ENCODE peak calls at places on chromosomes 13 and 19, in nine cellular contexts. L is AG04449; G is fibroblast of the aortic adventitia; E is activated CD8-positive, alpha-beta T cell treated with anti-CD3 and anti-CD28 coated beads, Interleukin-2, amount 10 ng/mL, durations not matched to agents 7 days and 5 days; T is SK-N-DZ; V is PC-9; K is naive thymus-derived CD8-positive, alpha-beta T cell; P is PC-3; O is H54. Q is an unnamed sample.

GRCh38 chr19:35292421-35292820 is 460 bp downstream of the MAG start:
- DNase-seq in G (no peak), E (no peak), L (no peak), P (no peak), O (no peak), K (no peak), V (no peak), T (no peak), Q (no peak)

GRCh38 chr13:33519561-33520479 is 234.3 kb upstream of the STARD13 start:
- DNase-seq in V (no peak), E (no peak), G (peak; percentile 89), O (no peak), K (no peak), T (no peak), P (no peak), L (peak; percentile 85), Q (no peak)

GRCh38 chr13:45257638-45258338 is 56.9 kb upstream of the KCTD4 start:
- DNase-seq in P (peak; percentile 12), E (no peak), L (no peak), G (no peak), T (no peak), V (no peak), K (no peak), O (no peak), Q (no peak)

GRCh38 chr19:5839312-5840017 is at the start of gene FUT6:
- DNase-seq in T (no peak), K (no peak), L (no peak), G (no peak), O (no peak), E (no peak), P (no peak), V (no peak), Q (no peak)

GRCh38 chr13:99119686-99120085 is 81.0 kb upstream of the UBAC2 start:
- DNase-seq in E (no peak), O (no peak), G (no peak), L (no peak), V (no peak), T (no peak), P (no peak), K (no peak), Q (no peak)

GRCh38 chr13:41001695-41002094 is 17.4 kb downstream of the ELF1 start:
- DNase-seq in T (no peak), K (no peak), V (no peak), O (no peak), L (no peak), G (no peak), P (no peak), E (no peak), Q (no peak)

GRCh38 chr19:49637865-49638350 is 2.0 kb downstream of the RRAS start:
- DNase-seq in P (peak; percentile 87), T (peak; percentile 12), E (no peak), V (peak; percentile 64), K (no peak), O (peak; percentile 93), G (peak; percentile 81), L (peak; percentile 14), Q (no peak)

GRCh38 chr13:27654816-27655215 is 33.1 kb downstream of the POLR1D start:
- DNase-seq in K (no peak), O (no peak), G (no peak), T (no peak), V (no peak), E (no peak), P (no peak), L (no peak), Q (no peak)

GRCh38 chr13:100668408-100668807 is 6.2 kb downstream of the TMTC4 start:
- DNase-seq in E (no peak), T (no peak), O (no peak), G (peak; percentile 95), V (no peak), P (peak; percentile 23), L (no peak), K (no peak), Q (no peak)

GRCh38 chr19:35502751-35503150 is 10.7 kb downstream of the DMKN start:
- DNase-seq in V (no peak), K (no peak), E (no peak), G (no peak), O (no peak), T (no peak), P (no peak), L (no peak), Q (no peak)

GRCh38 chr19:50451223-50451534 is 18.5 kb downstream of the MYBPC2 start:
- DNase-seq in V (no peak), G (no peak), P (no peak), L (no peak), E (no peak), O (no peak), K (no peak), T (no peak), Q (no peak)